ENCODE peak calls at places on chromosomes 7 and 10, in six cellular contexts. B is PC-9; Z is RCC 7860; R is GM13977; V is nephron progenitor cell; G is activated CD4-positive, alpha-beta memory T cell treated with anti-CD3 and anti-CD28 coated beads, Interleukin-2, amount 10 ng/mL, durations not matched to agents 7 days and 5 days. H is an unnamed sample.

GRCh38 chr10:88157981-88158465 is 294.6 kb downstream of the PTEN start:
- DNase-seq in B (no peak), Z (peak; percentile 87), R (no peak), V (no peak), G (no peak), H (peak; percentile 81)

GRCh38 chr7:155858521-155859061 is 46.3 kb upstream of the SHH start:
- DNase-seq in B (peak; percentile 28), Z (peak; percentile 52), R (no peak), V (no peak), G (peak; percentile 2), H (peak; percentile 4)

GRCh38 chr7:35705932-35706461 is 11.1 kb upstream of the HERPUD2 start:
- DNase-seq in B (no peak), Z (no peak), R (no peak), V (no peak), G (no peak), H (peak; percentile 54)

GRCh38 chr7:25716421-25716820 is 435.6 kb upstream of the NFE2L3 start:
- DNase-seq in B (no peak), Z (peak; percentile 83), R (no peak), V (no peak), G (no peak), H (peak; percentile 18)

GRCh38 chr10:81914736-81915510 is 39.9 kb downstream of the NRG3 start:
- DNase-seq in B (no peak), Z (no peak), R (no peak), V (no peak), G (no peak), H (no peak)

GRCh38 chr7:72335561-72336381 is 76.4 kb downstream of the CALN1 start:
- DNase-seq in B (no peak), Z (no peak), R (no peak), V (peak; percentile 54), G (no peak), H (peak; percentile 22)

GRCh38 chr10:691216-691615 is 1.7 kb upstream of the DIP2C start:
- DNase-seq in B (no peak), Z (no peak), R (peak; percentile 14), V (no peak), G (no peak), H (no peak)

GRCh38 chr10:24340429-24340828 is 131.5 kb downstream of the KIAA1217 start:
- DNase-seq in B (no peak), Z (no peak), R (no peak), V (no peak), G (no peak), H (no peak)

GRCh38 chr10:8211631-8212030 is 157.1 kb downstream of the GATA3 start:
- DNase-seq in B (no peak), Z (no peak), R (no peak), V (no peak), G (no peak), H (no peak)

GRCh38 chr10:29635711-29636144 is 957 bp upstream of the SVIL start:
- DNase-seq in B (no peak), Z (peak; percentile 68), R (no peak), V (peak; percentile 40), G (peak; percentile 18), H (peak; percentile 87)

GRCh38 chr7:2953099-2953498 is 90.6 kb downstream of the CARD11 start:
- DNase-seq in B (no peak), Z (no peak), R (no peak), V (no peak), G (no peak), H (no peak)

GRCh38 chr10:94735197-94735596 is 27.3 kb upstream of the CYP2C19 start:
- DNase-seq in B (no peak), Z (no peak), R (no peak), V (no peak), G (no peak), H (no peak)